ENCODE peak calls at places on chromosomes 1 and 21, in ten cellular contexts. Q, A, S, H, G, M, E, P, C and W are unnamed samples.

GRCh38 chr1:34929497-34929852 is at the start of gene DLGAP3:
- DNase-seq in Q (no peak), A (peak), S (no peak), H (no peak), G (no peak), M (no peak), E (no peak), P (no peak), C (no peak), W (no peak)

GRCh38 chr21:36207577-36208320 is 51.1 kb downstream of the DOP1B start:
- DNase-seq in Q (no peak), A (no peak), S (peak), H (no peak), G (no peak), M (no peak), E (peak), P (no peak), C (no peak), W (peak)

GRCh38 chr21:39196310-39196709 is 13.1 kb upstream of the PSMG1 start:
- DNase-seq in Q (no peak), A (no peak), S (no peak), H (no peak), G (no peak), M (no peak), E (no peak), P (no peak), C (no peak), W (no peak)

GRCh38 chr1:22736496-22737088 is 26.0 kb downstream of the EPHB2 start:
- DNase-seq in Q (no peak), A (no peak), S (no peak), H (no peak), G (no peak), M (no peak), E (no peak), P (no peak), C (no peak), W (no peak)

GRCh38 chr21:28317177-28317950 is 675.3 kb downstream of the LTN1 start:
- DNase-seq in Q (no peak), A (peak), S (no peak), H (no peak), G (no peak), M (no peak), E (no peak), P (no peak), C (no peak), W (no peak)

GRCh38 chr1:210264521-210265380 is 32.2 kb downstream of the SERTAD4 start:
- DNase-seq in Q (no peak), A (no peak), S (no peak), H (no peak), G (no peak), M (no peak), E (no peak), P (no peak), C (no peak), W (no peak)

GRCh38 chr1:214107322-214108096 is 119.7 kb downstream of the PROX1 start:
- DNase-seq in Q (peak), A (peak), S (no peak), H (no peak), G (no peak), M (no peak), E (peak), P (no peak), C (no peak), W (no peak)

GRCh38 chr1:29383972-29384371 is 147.7 kb downstream of the PTPRU start:
- DNase-seq in Q (no peak), A (no peak), S (no peak), H (no peak), G (no peak), M (no peak), E (peak), P (no peak), C (peak), W (peak)

GRCh38 chr1:52678961-52679897 is 18.9 kb downstream of the COA7 start:
- DNase-seq in Q (no peak), A (no peak), S (no peak), H (no peak), G (no peak), M (no peak), E (no peak), P (no peak), C (no peak), W (no peak)

GRCh38 chr1:27366411-27367159 is at the start of gene MAP3K6:
- DNase-seq in Q (peak), A (peak), S (peak), H (peak), G (peak), M (peak), E (peak), P (peak), C (peak), W (peak)

GRCh38 chr1:221098462-221099406 is 219.5 kb downstream of the HLX start:
- DNase-seq in Q (no peak), A (no peak), S (peak), H (no peak), G (no peak), M (no peak), E (peak), P (no peak), C (no peak), W (no peak)

GRCh38 chr1:183030053-183030452 is 6.8 kb downstream of the LAMC1 start:
- DNase-seq in Q (no peak), A (no peak), S (peak), H (no peak), G (no peak), M (no peak), E (no peak), P (no peak), C (no peak), W (no peak)

GRCh38 chr1:5750186-5751170 is 241.7 kb downstream of the NPHP4 start:
- DNase-seq in Q (no peak), A (no peak), S (no peak), H (no peak), G (no peak), M (no peak), E (no peak), P (peak), C (no peak), W (no peak)

GRCh38 chr1:55402676-55403464 is 187.7 kb upstream of the USP24 start:
- DNase-seq in Q (no peak), A (no peak), S (no peak), H (no peak), G (no peak), M (no peak), E (no peak), P (no peak), C (no peak), W (no peak)

GRCh38 chr1:42012852-42013251 is 94.1 kb upstream of the HIVEP3 start:
- DNase-seq in Q (no peak), A (no peak), S (no peak), H (no peak), G (no peak), M (no peak), E (no peak), P (no peak), C (no peak), W (no peak)

GRCh38 chr21:45517249-45518065 is 24.8 kb downstream of the SLC19A1 start:
- DNase-seq in Q (peak), A (no peak), S (peak), H (no peak), G (no peak), M (no peak), E (peak), P (no peak), C (peak), W (no peak)

GRCh38 chr1:65469889-65470340 is 49.4 kb downstream of the LEPR start:
- DNase-seq in Q (no peak), A (no peak), S (no peak), H (no peak), G (no peak), M (no peak), E (peak), P (no peak), C (no peak), W (no peak)

GRCh38 chr1:206590025-206590834 is 22.0 kb downstream of the EIF2D start:
- DNase-seq in Q (no peak), A (no peak), S (peak), H (no peak), G (no peak), M (no peak), E (no peak), P (no peak), C (no peak), W (peak)
- TF ChIP-seq POLR2A in Q (no peak), A (no peak), S (no peak), H (no peak), G (no peak), M (no peak), E (no peak), P (no peak), C (no peak), W (no peak)

GRCh38 chr21:17819878-17820232 is 699 bp upstream of the C21orf91 start:
- DNase-seq in Q (no peak), A (no peak), S (no peak), H (no peak), G (no peak), M (no peak), E (no peak), P (peak), C (no peak), W (no peak)

GRCh38 chr21:17821121-17821520 is 2.0 kb upstream of the C21orf91 start:
- DNase-seq in Q (no peak), A (no peak), S (no peak), H (no peak), G (no peak), M (no peak), E (no peak), P (no peak), C (no peak), W (no peak)

GRCh38 chr21:17818158-17819113 is 720 bp downstream of the C21orf91 start:
- DNase-seq in Q (peak), A (peak), S (peak), H (no peak), G (peak), M (no peak), E (peak), P (no peak), C (peak), W (peak)

GRCh38 chr21:17823846-17824245 is 4.7 kb upstream of the C21orf91 start:
- DNase-seq in Q (no peak), A (no peak), S (no peak), H (no peak), G (no peak), M (no peak), E (no peak), P (no peak), C (no peak), W (no peak)

DNA sequence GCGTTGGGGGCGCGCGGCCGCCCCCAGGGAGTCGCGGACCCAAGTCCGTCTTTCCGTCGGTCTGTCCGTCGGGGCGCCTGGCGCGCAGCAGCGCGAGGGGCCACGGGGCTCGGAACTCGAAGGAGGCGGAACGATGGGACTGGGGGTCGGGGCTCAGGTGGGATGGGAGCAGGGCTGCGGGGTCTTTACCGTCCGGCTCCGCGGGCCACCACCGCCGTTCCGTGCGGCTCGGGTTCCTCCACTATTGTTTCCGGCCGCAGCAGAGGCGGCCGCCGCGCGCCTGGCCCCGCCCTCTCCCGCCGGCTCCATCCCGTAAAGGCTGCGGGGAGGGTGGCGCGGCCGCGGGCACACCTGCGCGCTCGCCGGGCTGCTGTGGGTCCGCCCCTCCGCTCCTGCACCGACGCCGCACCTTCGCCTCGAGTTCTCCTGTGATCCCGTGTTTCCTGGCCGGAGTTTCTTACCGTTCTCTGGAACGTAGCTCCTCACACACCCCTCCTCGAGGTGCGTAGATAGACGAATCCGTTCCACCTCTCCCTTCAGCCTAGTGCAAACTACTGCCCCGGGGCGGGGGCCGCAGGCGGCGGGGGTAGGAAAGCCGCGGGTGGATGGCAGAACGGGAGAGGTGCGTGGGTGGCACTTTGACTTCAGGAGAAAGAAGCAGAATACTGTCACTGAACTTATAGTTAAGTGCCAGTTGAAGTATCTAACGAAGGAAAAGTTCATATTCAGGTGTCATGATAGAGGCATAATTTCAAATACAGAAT is at the start of gene C21orf91:
- DNase-seq in Q (peak), A (peak), S (peak), H (peak), G (peak), M (peak), E (peak), P (peak), C (peak), W (peak)
- TF ChIP-seq POLR2A in Q (peak), A (peak), S (peak), H (peak), G (peak), M (peak), E (peak), P (peak), C (peak), W (peak)

DNA sequence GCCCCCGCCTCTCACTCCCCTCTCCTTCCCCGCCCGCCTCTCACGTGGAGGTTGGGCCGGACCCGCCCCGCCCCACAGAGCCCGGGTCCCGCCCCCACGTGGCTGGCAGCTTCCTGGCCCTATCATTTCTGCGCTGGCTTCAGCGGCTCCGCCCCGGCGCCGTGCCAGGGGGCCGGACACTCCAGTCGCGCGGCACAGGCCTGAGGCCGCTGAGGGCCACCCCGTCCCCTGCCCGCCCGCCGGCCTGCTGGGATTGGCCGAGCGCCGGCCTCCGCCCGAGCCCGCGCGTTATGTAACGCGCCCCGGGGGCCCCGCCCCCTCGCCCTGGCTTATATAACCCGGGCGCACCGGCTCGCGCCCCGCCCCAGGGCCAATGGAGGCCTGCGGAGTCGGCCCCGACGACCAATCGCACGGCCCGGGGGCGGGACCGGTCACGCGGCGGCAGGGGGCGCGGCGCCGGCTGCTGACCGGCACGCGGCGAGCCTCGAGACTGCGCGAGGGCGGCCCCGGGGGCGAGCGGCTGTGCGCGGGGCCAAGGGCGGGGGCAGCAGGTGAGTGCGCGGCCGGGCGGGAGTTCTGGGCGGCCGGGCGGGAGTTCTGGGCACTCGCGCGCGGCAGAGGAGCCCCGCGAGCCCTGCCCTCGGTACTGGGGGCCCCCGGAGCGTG is at the start of gene PER3:
- DNase-seq in Q (peak), A (peak), S (peak), H (peak), G (peak), M (peak), E (peak), P (peak), C (peak), W (peak)
- TF ChIP-seq POLR2A in Q (no peak), A (no peak), S (no peak), H (peak), G (peak), M (peak), E (no peak), P (peak), C (peak), W (no peak)

DNA sequence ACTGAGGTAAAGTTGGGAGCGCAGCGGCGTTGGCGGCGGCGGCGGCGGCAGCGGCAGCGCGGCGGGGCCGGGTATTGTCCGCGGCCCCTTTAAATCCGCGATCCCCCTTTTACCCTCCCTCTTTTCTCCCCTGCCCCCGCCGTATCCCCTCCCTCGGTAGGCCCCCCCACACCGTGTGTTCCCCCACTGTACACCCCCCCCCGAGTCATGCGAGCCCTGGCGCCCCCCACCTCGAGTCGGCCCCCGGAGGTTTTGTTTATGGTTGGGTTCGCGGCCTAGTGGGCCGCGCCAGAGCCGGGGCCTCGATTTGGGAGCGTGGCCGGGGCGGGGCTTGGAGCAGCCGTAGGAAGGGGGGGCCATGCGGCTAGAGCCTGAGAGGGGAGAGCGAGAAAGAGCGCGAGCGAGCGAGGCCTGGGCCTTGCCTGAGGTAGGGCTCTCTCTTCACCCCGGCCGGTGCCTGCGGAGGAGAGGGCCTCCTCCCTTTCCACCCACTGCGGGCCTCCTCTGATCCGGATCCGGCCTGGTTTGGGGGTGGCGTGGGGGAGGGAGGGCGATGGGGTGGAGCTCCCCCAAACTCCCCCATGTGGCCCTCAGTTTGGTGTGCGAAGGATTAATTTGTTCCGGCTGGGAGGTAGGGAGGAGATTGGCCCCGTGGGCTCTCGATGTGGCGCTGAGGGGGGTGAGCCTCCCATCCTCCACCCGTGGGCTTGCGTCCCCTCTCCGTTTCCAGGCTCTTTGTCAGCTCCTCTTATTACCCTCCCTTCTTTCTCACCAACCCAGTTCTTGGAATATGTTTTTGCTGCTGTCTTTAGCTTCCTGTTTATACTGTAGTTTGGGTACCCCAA is 437 bp downstream of the UBAP2L start:
- DNase-seq in Q (peak), A (peak), S (peak), H (peak), G (no peak), M (peak), E (peak), P (peak), C (peak), W (no peak)
- TF ChIP-seq POLR2A in Q (no peak), A (no peak), S (no peak), H (no peak), G (no peak), M (peak), E (peak), P (no peak), C (no peak), W (peak)